ENCODE peak calls at places on chromosomes 16 and 17, in eight cellular contexts. Z is GM12865, U is kidney epithelial cell, P is A673, B is neural progenitor cell, D is tibial nerve, V is GM23338, W is GM13976. H is an unnamed sample.

GRCh38 chr16:88287219-88287618 is 95.5 kb upstream of the ZNF469 start:
- DNase-seq in Z (peak), U (no peak), P (no peak), B (no peak), D (no peak), V (peak), W (no peak), H (no peak)

GRCh38 chr17:31560836-31561235 is 169.4 kb downstream of the RAB11FIP4 start:
- DNase-seq in Z (no peak), U (no peak), P (no peak), B (no peak), D (no peak), V (peak), W (no peak), H (no peak)

GRCh38 chr16:3465911-3466584 is 22.6 kb downstream of the NAA60 start:
- DNase-seq in Z (no peak), U (no peak), P (no peak), B (no peak), D (no peak), V (no peak), W (no peak), H (no peak)

GRCh38 chr17:81471804-81472456 is 40.7 kb downstream of the ACTG1 start:
- DNase-seq in Z (peak), U (no peak), P (peak), B (peak), D (peak), V (peak), W (no peak), H (no peak)

GRCh38 chr16:2831203-2831602 is 1.1 kb downstream of the ZG16B start:
- DNase-seq in Z (no peak), U (no peak), P (no peak), B (no peak), D (no peak), V (no peak), W (no peak), H (no peak)

GRCh38 chr17:37742762-37743611 is 1.9 kb downstream of the HNF1B start:
- DNase-seq in Z (no peak), U (no peak), P (no peak), B (peak), D (no peak), V (peak), W (peak), H (peak)

GRCh38 chr16:12930881-12931280 is 29.5 kb downstream of the SHISA9 start:
- DNase-seq in Z (no peak), U (no peak), P (no peak), B (no peak), D (no peak), V (no peak), W (no peak), H (no peak)

GRCh38 chr16:53041196-53041977 is 11.3 kb downstream of the CHD9NB start:
- DNase-seq in Z (peak), U (no peak), P (peak), B (peak), D (peak), V (peak), W (no peak), H (no peak)

GRCh38 chr16:47197536-47198179 is 53.9 kb upstream of the NETO2 start:
- DNase-seq in Z (no peak), U (no peak), P (no peak), B (no peak), D (peak), V (no peak), W (no peak), H (no peak)

GRCh38 chr16:80806957-80807356 is 2.6 kb upstream of the CDYL2 start:
- DNase-seq in Z (peak), U (peak), P (peak), B (no peak), D (no peak), V (no peak), W (no peak), H (no peak)

GRCh38 chr17:31915456-31916100 is 14.1 kb upstream of the UTP6 start:
- DNase-seq in Z (no peak), U (no peak), P (no peak), B (no peak), D (no peak), V (no peak), W (no peak), H (no peak)

GRCh38 chr17:8736362-8736761 is 8.3 kb downstream of the CCDC42 start:
- DNase-seq in Z (no peak), U (no peak), P (no peak), B (no peak), D (no peak), V (no peak), W (no peak), H (no peak)

GRCh38 chr16:11105038-11105903 is 150.7 kb downstream of the SOCS1 start:
- DNase-seq in Z (peak), U (no peak), P (peak), B (no peak), D (peak), V (no peak), W (peak), H (peak)

GRCh38 chr16:71287903-71288302 is 1.3 kb downstream of the CMTR2 start:
- DNase-seq in Z (no peak), U (peak), P (no peak), B (peak), D (no peak), V (no peak), W (no peak), H (no peak)

GRCh38 chr17:48973806-48974205 is 5.4 kb upstream of the GIP start:
- DNase-seq in Z (no peak), U (no peak), P (peak), B (no peak), D (no peak), V (no peak), W (no peak), H (no peak)

GRCh38 chr17:81867123-81867951 is 3.8 kb downstream of the ARHGDIA start:
- DNase-seq in Z (peak), U (no peak), P (peak), B (peak), D (no peak), V (peak), W (no peak), H (no peak)

GRCh38 chr17:8125196-8125946 is 1.5 kb upstream of the HES7 start:
- DNase-seq in Z (peak), U (no peak), P (peak), B (peak), D (peak), V (peak), W (peak), H (peak)

DNA sequence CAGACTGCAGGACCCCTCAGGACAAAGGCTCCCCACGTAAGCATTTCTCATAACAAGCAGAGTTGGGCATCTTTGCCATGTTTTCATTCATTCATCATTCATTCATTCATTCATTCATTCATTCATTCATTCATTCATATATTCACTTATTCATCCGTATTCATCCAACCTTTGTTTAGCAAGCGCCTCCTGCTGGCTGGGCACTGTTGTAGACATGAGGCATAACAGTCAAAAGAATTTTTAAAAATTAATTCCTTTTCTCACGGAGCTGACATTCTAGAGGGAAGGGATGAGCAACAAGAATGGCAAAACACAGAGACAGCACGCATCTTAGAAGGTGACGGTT is 351.7 kb upstream of the TNRC6C start:
- DNase-seq in Z (no peak), U (no peak), P (no peak), B (no peak), D (no peak), V (no peak), W (no peak), H (no peak)
- TF ChIP-seq CTCF in Z (peak), U (no peak), P (peak), B (no peak), D (no peak), V (peak), W (no peak), H (no peak)

GRCh38 chr16:27230562-27230991 is 27.3 kb downstream of the KDM8 start:
- DNase-seq in Z (no peak), U (no peak), P (no peak), B (no peak), D (no peak), V (peak), W (no peak), H (no peak)
- TF ChIP-seq CTCF in Z (no peak), U (no peak), P (no peak), B (peak), D (no peak), V (no peak), W (no peak), H (no peak)

DNA sequence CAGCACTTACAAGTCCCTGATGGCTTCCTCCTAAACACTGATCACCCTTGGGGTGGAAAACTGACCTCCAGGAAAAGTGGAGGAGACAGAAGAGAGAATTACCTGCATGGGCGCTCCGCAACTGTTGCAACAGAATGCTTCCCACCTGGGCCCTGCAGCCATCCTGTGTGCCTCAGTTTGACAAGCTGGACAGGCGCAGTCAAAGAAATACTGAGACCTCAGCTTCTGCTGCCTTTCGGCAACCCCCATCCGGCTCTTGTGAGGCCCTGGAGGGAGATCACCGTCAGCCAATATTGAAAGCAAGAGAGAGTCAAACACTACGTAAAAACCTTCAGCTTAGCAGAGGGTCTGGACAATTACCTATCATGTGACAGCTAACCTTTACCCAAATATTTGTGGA is 24.8 kb downstream of the SERPINF1 start:
- DNase-seq in Z (no peak), U (no peak), P (no peak), B (no peak), D (no peak), V (no peak), W (no peak), H (no peak)
- TF ChIP-seq CTCF in Z (no peak), U (no peak), P (no peak), B (no peak), D (no peak), V (no peak), W (no peak), H (no peak)

GRCh38 chr16:70250748-70251650 is 741 bp downstream of the EXOSC6 start:
- DNase-seq in Z (peak), U (no peak), P (peak), B (peak), D (no peak), V (peak), W (peak), H (peak)

GRCh38 chr16:70254095-70254964 is 2.6 kb upstream of the EXOSC6 start:
- DNase-seq in Z (no peak), U (no peak), P (no peak), B (no peak), D (no peak), V (peak), W (peak), H (no peak)

GRCh38 chr16:70253291-70254094 is 1.8 kb upstream of the EXOSC6 start:
- DNase-seq in Z (peak), U (no peak), P (peak), B (peak), D (peak), V (peak), W (peak), H (peak)

GRCh38 chr16:70251651-70252354 is at the start of gene EXOSC6:
- DNase-seq in Z (peak), U (peak), P (peak), B (peak), D (peak), V (peak), W (peak), H (peak)

GRCh38 chr16:70252355-70252988 is 732 bp upstream of the EXOSC6 start:
- DNase-seq in Z (no peak), U (no peak), P (peak), B (peak), D (no peak), V (peak), W (peak), H (no peak)
- TF ChIP-seq CTCF in Z (peak), U (peak), P (peak), B (peak), D (peak), V (peak), W (peak), H (peak)

DNA sequence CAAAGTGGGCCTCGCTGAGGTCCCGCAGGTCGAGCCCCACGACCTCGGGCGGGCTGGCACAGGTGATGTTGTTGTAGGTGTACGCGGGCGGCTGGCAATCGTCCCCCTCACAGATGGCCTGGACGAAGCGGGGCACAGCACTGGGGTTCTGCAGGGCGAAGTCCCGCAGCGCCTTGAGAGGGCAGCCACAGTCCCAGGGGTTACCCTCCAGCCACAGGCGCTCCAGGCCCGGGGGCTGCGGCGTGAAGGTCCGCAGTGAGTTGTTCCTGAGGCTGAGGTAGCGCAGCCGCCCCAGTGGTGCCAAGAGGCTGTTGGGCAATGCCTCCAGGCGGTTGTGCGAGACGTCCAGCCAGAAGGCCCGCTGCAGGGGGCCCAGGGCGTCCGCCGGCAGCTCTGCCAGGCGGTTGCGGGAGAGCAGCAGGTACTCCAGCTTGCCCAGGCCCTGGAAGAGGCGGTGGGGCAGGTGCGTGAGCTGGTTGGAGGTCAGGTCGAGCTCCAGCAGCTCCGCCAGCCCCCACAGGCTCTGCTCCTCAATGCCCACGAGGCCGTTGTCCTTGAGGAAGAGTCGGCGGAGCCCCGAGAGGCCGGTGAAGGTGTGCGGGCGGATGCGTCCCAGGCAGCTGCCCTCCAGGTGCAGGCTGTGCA is 2.8 kb downstream of the IGFALS start:
- DNase-seq in Z (no peak), U (no peak), P (no peak), B (no peak), D (no peak), V (no peak), W (no peak), H (no peak)
- TF ChIP-seq CTCF in Z (no peak), U (no peak), P (no peak), B (no peak), D (no peak), V (no peak), W (no peak), H (no peak)

GRCh38 chr17:17792143-17792550 is 44.6 kb downstream of the SREBF1 start:
- DNase-seq in Z (no peak), U (no peak), P (no peak), B (no peak), D (no peak), V (no peak), W (no peak), H (no peak)
- TF ChIP-seq CTCF in Z (no peak), U (no peak), P (no peak), B (no peak), D (no peak), V (no peak), W (no peak), H (no peak)

GRCh38 chr16:67506468-67506867 is 22.2 kb upstream of the RIPOR1 start:
- DNase-seq in Z (no peak), U (no peak), P (no peak), B (peak), D (no peak), V (peak), W (no peak), H (no peak)

GRCh38 chr16:67504190-67505021 is 21.1 kb upstream of the AGRP start:
- DNase-seq in Z (peak), U (no peak), P (no peak), B (no peak), D (peak), V (no peak), W (peak), H (peak)

GRCh38 chr16:67514382-67514828 is 14.2 kb upstream of the RIPOR1 start:
- DNase-seq in Z (peak), U (peak), P (peak), B (peak), D (peak), V (peak), W (peak), H (peak)

DNA sequence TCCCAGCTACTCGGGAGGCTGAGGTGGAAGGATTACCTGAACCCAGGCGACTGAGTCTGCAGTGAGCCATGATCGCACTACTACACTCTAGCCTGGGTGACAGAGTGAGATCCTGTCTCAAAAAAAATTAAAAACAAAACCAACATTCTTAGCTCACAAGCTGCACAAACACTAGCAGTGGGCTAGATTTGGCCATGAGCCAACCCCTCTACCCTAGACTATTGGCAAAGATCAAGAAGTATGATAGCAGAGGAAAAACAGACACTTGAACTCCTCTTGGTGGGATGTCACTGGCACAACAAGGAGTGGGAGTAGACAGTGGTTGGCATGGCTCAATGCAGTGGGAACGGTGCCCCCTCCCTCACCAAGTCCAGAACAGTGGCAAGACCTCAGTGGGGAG is 19.6 kb upstream of the RIPOR1 start:
- DNase-seq in Z (no peak), U (no peak), P (no peak), B (no peak), D (no peak), V (no peak), W (no peak), H (no peak)
- TF ChIP-seq CTCF in Z (no peak), U (no peak), P (no peak), B (no peak), D (no peak), V (no peak), W (no peak), H (no peak)

H was measured in GM20000.